ENCODE peak calls at places on chromosomes 5 and 9, in ten cellular contexts. J, X, W, O, R, G, K, V, M and D are unnamed samples.

GRCh38 chr5:180636403-180637075 is 12.9 kb downstream of the FLT4 start:
- DNase-seq in J (no peak), X (no peak), W (no peak), O (no peak), R (no peak), G (no peak), K (no peak), V (no peak), M (no peak), D (no peak)

GRCh38 chr5:150394103-150394502 is 18.6 kb downstream of the CD74 start:
- DNase-seq in J (no peak), X (peak; percentile 80), W (no peak), O (no peak), R (peak; percentile 41), G (no peak), K (peak; percentile 37), V (no peak), M (no peak), D (no peak)

GRCh38 chr9:90007516-90008430 is 403.0 kb downstream of the GADD45G start:
- DNase-seq in J (no peak), X (no peak), W (no peak), O (peak; percentile 21), R (peak; percentile 79), G (peak; percentile 16), K (peak; percentile 91), V (no peak), M (no peak), D (no peak)

GRCh38 chr9:7216004-7216821 is 458.4 kb downstream of the KDM4C start:
- DNase-seq in J (no peak), X (no peak), W (peak; percentile 85), O (peak; percentile 47), R (peak; percentile 93), G (no peak), K (peak; percentile 27), V (no peak), M (no peak), D (no peak)

GRCh38 chr9:89323257-89323841 is 5.0 kb downstream of the SECISBP2 start:
- DNase-seq in J (no peak), X (no peak), W (peak; percentile 54), O (no peak), R (peak; percentile 12), G (no peak), K (no peak), V (no peak), M (no peak), D (no peak)

GRCh38 chr9:36867672-36868471 is 166.2 kb downstream of the PAX5 start:
- DNase-seq in J (no peak), X (no peak), W (no peak), O (no peak), R (no peak), G (no peak), K (no peak), V (no peak), M (no peak), D (no peak)

GRCh38 chr5:113356487-113356886 is 78.3 kb downstream of the TSSK1B start:
- DNase-seq in J (no peak), X (no peak), W (no peak), O (no peak), R (no peak), G (no peak), K (no peak), V (no peak), M (no peak), D (no peak)

GRCh38 chr5:154829589-154830218 is 20.7 kb downstream of the FAXDC2 start:
- DNase-seq in J (no peak), X (no peak), W (peak; percentile 80), O (no peak), R (peak; percentile 97), G (no peak), K (peak; percentile 24), V (no peak), M (peak; percentile 3), D (no peak)

GRCh38 chr5:17838506-17838905 is 204.2 kb downstream of the TAF11L14 start:
- DNase-seq in J (no peak), X (no peak), W (no peak), O (no peak), R (no peak), G (no peak), K (no peak), V (no peak), M (no peak), D (no peak)

GRCh38 chr5:73624888-73625287 is 1.1 kb upstream of the ARHGEF28 start:
- DNase-seq in J (no peak), X (no peak), W (no peak), O (no peak), R (no peak), G (no peak), K (no peak), V (no peak), M (no peak), D (no peak)

GRCh38 chr9:122580360-122580759 is 2.8 kb downstream of the OR1L8 start:
- DNase-seq in J (no peak), X (no peak), W (no peak), O (peak; percentile 24), R (peak; percentile 55), G (no peak), K (peak; percentile 5), V (no peak), M (no peak), D (no peak)

GRCh38 chr5:55988979-55989612 is 5.7 kb downstream of the IL6ST start:
- DNase-seq in J (no peak), X (no peak), W (peak; percentile 39), O (no peak), R (no peak), G (no peak), K (no peak), V (no peak), M (no peak), D (no peak)

GRCh38 chr5:146860213-146860891 is 18.2 kb downstream of the PPP2R2B start:
- DNase-seq in J (no peak), X (no peak), W (no peak), O (peak; percentile 57), R (no peak), G (peak; percentile 2), K (peak; percentile 69), V (no peak), M (no peak), D (no peak)

GRCh38 chr9:61667559-61668121 is 477.8 kb downstream of the SPATA31A7 start:
- DNase-seq in J (no peak), X (no peak), W (no peak), O (no peak), R (no peak), G (no peak), K (no peak), V (no peak), M (no peak), D (no peak)

GRCh38 chr5:179195561-179196419 is 135.6 kb downstream of the ZNF354C start:
- DNase-seq in J (no peak), X (no peak), W (no peak), O (no peak), R (no peak), G (peak; percentile 22), K (no peak), V (no peak), M (no peak), D (no peak)

GRCh38 chr5:26568316-26568715 is 470.1 kb downstream of the CDH9 start:
- DNase-seq in J (no peak), X (no peak), W (no peak), O (no peak), R (no peak), G (no peak), K (no peak), V (no peak), M (no peak), D (no peak)

GRCh38 chr5:132221781-132222648 is 5.6 kb downstream of the P4HA2 start:
- DNase-seq in J (no peak), X (no peak), W (no peak), O (peak; percentile 79), R (no peak), G (peak; percentile 93), K (peak; percentile 86), V (peak; percentile 29), M (no peak), D (no peak)

GRCh38 chr9:101094686-101095085 is 66.2 kb downstream of the PLPPR1 start:
- DNase-seq in J (no peak), X (no peak), W (no peak), O (no peak), R (no peak), G (no peak), K (no peak), V (no peak), M (no peak), D (no peak)

GRCh38 chr9:36401179-36401740 is 1.2 kb upstream of the RNF38 start:
- DNase-seq in J (no peak), X (peak; percentile 93), W (no peak), O (no peak), R (no peak), G (no peak), K (peak; percentile 85), V (no peak), M (peak; percentile 79), D (no peak)

GRCh38 chr9:108662090-108662875 is 193.5 kb downstream of the ACTL7B start:
- DNase-seq in J (no peak), X (no peak), W (no peak), O (no peak), R (no peak), G (no peak), K (no peak), V (no peak), M (no peak), D (no peak)

GRCh38 chr9:90972057-90972456 is 170.4 kb downstream of the SYK start:
- DNase-seq in J (no peak), X (no peak), W (no peak), O (no peak), R (no peak), G (no peak), K (no peak), V (no peak), M (no peak), D (peak; percentile 16)

GRCh38 chr5:73912755-73913365 is 286.9 kb downstream of the ARHGEF28 start:
- DNase-seq in J (no peak), X (peak; percentile 53), W (no peak), O (no peak), R (no peak), G (no peak), K (peak; percentile 19), V (no peak), M (no peak), D (no peak)

GRCh38 chr5:128551476-128551875 is 13.4 kb upstream of the FBN2 start:
- DNase-seq in J (no peak), X (no peak), W (no peak), O (no peak), R (no peak), G (no peak), K (peak; percentile 22), V (no peak), M (no peak), D (no peak)

GRCh38 chr5:179781846-179782245 is 11.9 kb upstream of the LTC4S start:
- DNase-seq in J (no peak), X (no peak), W (no peak), O (no peak), R (no peak), G (no peak), K (no peak), V (no peak), M (no peak), D (no peak)

GRCh38 chr9:385818-386398 is 171.2 kb downstream of the DOCK8 start:
- DNase-seq in J (peak; percentile 80), X (no peak), W (peak; percentile 66), O (peak; percentile 10), R (peak; percentile 53), G (peak; percentile 33), K (peak; percentile 62), V (no peak), M (no peak), D (peak; percentile 88)

GRCh38 chr9:124553738-124554137 is 46.5 kb upstream of the NR5A1 start:
- DNase-seq in J (no peak), X (no peak), W (no peak), O (peak; percentile 52), R (peak; percentile 17), G (peak; percentile 3), K (peak; percentile 77), V (no peak), M (no peak), D (no peak)

GRCh38 chr9:99085949-99086948 is 18.7 kb upstream of the TGFBR1 start:
- DNase-seq in J (no peak), X (no peak), W (no peak), O (peak; percentile 49), R (no peak), G (no peak), K (peak; percentile 88), V (no peak), M (no peak), D (no peak)

GRCh38 chr5:110027527-110028322 is 338.0 kb downstream of the MAN2A1 start:
- DNase-seq in J (no peak), X (no peak), W (no peak), O (no peak), R (no peak), G (no peak), K (no peak), V (no peak), M (no peak), D (no peak)